ENCODE peak calls at places on chromosomes 6 and 20, in ten cellular contexts. One of them, this sample, is unnamed.
A peak's percentile ranks its signal among the peaks of the same experiment; 100 is the strongest.

GRCh38 chr20:37415118-37416085 is 69.5 kb downstream of the SRC start:
- DNase-seq in fibroblast of the aortic adventitia: no peak
- DNase-seq in lower leg skin: no peak
- DNase-seq in A549: no peak
- DNase-seq in esophagus squamous epithelium: no peak
- DNase-seq in foreskin fibroblast: no peak
- DNase-seq in choroid plexus epithelial cell: no peak
- DNase-seq in omental fat pad: no peak
- DNase-seq in pancreas: no peak
- DNase-seq in heart right ventricle: no peak
- DNase-seq in this sample: no peak

GRCh38 chr20:51734876-51735499 is 33.2 kb downstream of the ATP9A start:
- DNase-seq in fibroblast of the aortic adventitia: no peak
- DNase-seq in lower leg skin: no peak
- DNase-seq in A549: no peak
- DNase-seq in esophagus squamous epithelium: no peak
- DNase-seq in foreskin fibroblast: no peak
- DNase-seq in choroid plexus epithelial cell: no peak
- DNase-seq in omental fat pad: no peak
- DNase-seq in pancreas: no peak
- DNase-seq in heart right ventricle: no peak
- DNase-seq in this sample: no peak

GRCh38 chr6:32244946-32245398 is 21.1 kb upstream of the NOTCH4 start:
- DNase-seq in fibroblast of the aortic adventitia: peak; percentile 75
- DNase-seq in lower leg skin: peak; percentile 73
- DNase-seq in A549: peak; percentile 85
- DNase-seq in esophagus squamous epithelium: no peak
- DNase-seq in foreskin fibroblast: peak; percentile 90
- DNase-seq in choroid plexus epithelial cell: peak; percentile 84
- DNase-seq in omental fat pad: peak; percentile 66
- DNase-seq in pancreas: peak; percentile 74
- DNase-seq in heart right ventricle: peak; percentile 86
- DNase-seq in this sample: peak; percentile 81

GRCh38 chr6:166058064-166058739 is 109.4 kb downstream of the TBXT start:
- DNase-seq in fibroblast of the aortic adventitia: peak; percentile 82
- DNase-seq in lower leg skin: no peak
- DNase-seq in A549: no peak
- DNase-seq in esophagus squamous epithelium: no peak
- DNase-seq in foreskin fibroblast: peak; percentile 40
- DNase-seq in choroid plexus epithelial cell: peak; percentile 40
- DNase-seq in omental fat pad: peak; percentile 50
- DNase-seq in pancreas: no peak
- DNase-seq in heart right ventricle: no peak
- DNase-seq in this sample: no peak

GRCh38 chr6:155493694-155494143 is 38.1 kb upstream of the NOX3 start:
- DNase-seq in fibroblast of the aortic adventitia: peak; percentile 99
- DNase-seq in lower leg skin: peak; percentile 56
- DNase-seq in A549: peak; percentile 79
- DNase-seq in esophagus squamous epithelium: no peak
- DNase-seq in foreskin fibroblast: peak; percentile 97
- DNase-seq in choroid plexus epithelial cell: peak; percentile 100
- DNase-seq in omental fat pad: no peak
- DNase-seq in pancreas: no peak
- DNase-seq in heart right ventricle: no peak
- DNase-seq in this sample: peak; percentile 19

GRCh38 chr6:52336919-52337561 is 24.9 kb upstream of the PAQR8 start:
- DNase-seq in fibroblast of the aortic adventitia: no peak
- DNase-seq in lower leg skin: no peak
- DNase-seq in A549: no peak
- DNase-seq in esophagus squamous epithelium: no peak
- DNase-seq in foreskin fibroblast: no peak
- DNase-seq in choroid plexus epithelial cell: no peak
- DNase-seq in omental fat pad: no peak
- DNase-seq in pancreas: no peak
- DNase-seq in heart right ventricle: no peak
- DNase-seq in this sample: no peak

GRCh38 chr6:141288947-141289346 is 843.8 kb upstream of the GJE1 start:
- DNase-seq in fibroblast of the aortic adventitia: no peak
- DNase-seq in lower leg skin: no peak
- DNase-seq in A549: no peak
- DNase-seq in esophagus squamous epithelium: no peak
- DNase-seq in foreskin fibroblast: no peak
- DNase-seq in choroid plexus epithelial cell: no peak
- DNase-seq in omental fat pad: no peak
- DNase-seq in pancreas: peak; percentile 34
- DNase-seq in heart right ventricle: no peak
- DNase-seq in this sample: no peak

GRCh38 chr6:29071831-29072723 is 15.0 kb downstream of the OR2B3 start:
- DNase-seq in fibroblast of the aortic adventitia: peak; percentile 1
- DNase-seq in lower leg skin: no peak
- DNase-seq in A549: peak; percentile 36
- DNase-seq in esophagus squamous epithelium: no peak
- DNase-seq in foreskin fibroblast: no peak
- DNase-seq in choroid plexus epithelial cell: peak; percentile 58
- DNase-seq in omental fat pad: no peak
- DNase-seq in pancreas: no peak
- DNase-seq in heart right ventricle: no peak
- DNase-seq in this sample: peak; percentile 8

GRCh38 chr6:138494312-138494711 is 5.0 kb downstream of the NHSL1 start:
- DNase-seq in fibroblast of the aortic adventitia: no peak
- DNase-seq in lower leg skin: no peak
- DNase-seq in A549: no peak
- DNase-seq in esophagus squamous epithelium: no peak
- DNase-seq in foreskin fibroblast: no peak
- DNase-seq in choroid plexus epithelial cell: no peak
- DNase-seq in omental fat pad: no peak
- DNase-seq in pancreas: no peak
- DNase-seq in heart right ventricle: no peak
- DNase-seq in this sample: no peak

GRCh38 chr6:168420084-168420483 is 20.9 kb upstream of the SMOC2 start:
- DNase-seq in fibroblast of the aortic adventitia: no peak
- DNase-seq in lower leg skin: no peak
- DNase-seq in A549: no peak
- DNase-seq in esophagus squamous epithelium: no peak
- DNase-seq in foreskin fibroblast: no peak
- DNase-seq in choroid plexus epithelial cell: no peak
- DNase-seq in omental fat pad: no peak
- DNase-seq in pancreas: no peak
- DNase-seq in heart right ventricle: no peak
- DNase-seq in this sample: no peak

GRCh38 chr20:41609476-41609875 is 8.7 kb downstream of the CHD6 start:
- DNase-seq in fibroblast of the aortic adventitia: no peak
- DNase-seq in lower leg skin: no peak
- DNase-seq in A549: no peak
- DNase-seq in esophagus squamous epithelium: no peak
- DNase-seq in foreskin fibroblast: no peak
- DNase-seq in choroid plexus epithelial cell: no peak
- DNase-seq in omental fat pad: no peak
- DNase-seq in pancreas: no peak
- DNase-seq in heart right ventricle: no peak
- DNase-seq in this sample: no peak

GRCh38 chr20:34302723-34303528 is at the start of gene AHCY:
- DNase-seq in fibroblast of the aortic adventitia: peak; percentile 96
- DNase-seq in lower leg skin: peak; percentile 96
- DNase-seq in A549: peak; percentile 95
- DNase-seq in esophagus squamous epithelium: peak; percentile 84
- DNase-seq in foreskin fibroblast: peak; percentile 99
- DNase-seq in choroid plexus epithelial cell: peak; percentile 98
- DNase-seq in omental fat pad: peak; percentile 92
- DNase-seq in pancreas: peak; percentile 98
- DNase-seq in heart right ventricle: peak; percentile 95
- DNase-seq in this sample: peak; percentile 98

GRCh38 chr20:34301587-34302311 is 1.4 kb downstream of the AHCY start:
- DNase-seq in fibroblast of the aortic adventitia: no peak
- DNase-seq in lower leg skin: no peak
- DNase-seq in A549: no peak
- DNase-seq in esophagus squamous epithelium: no peak
- DNase-seq in foreskin fibroblast: no peak
- DNase-seq in choroid plexus epithelial cell: no peak
- DNase-seq in omental fat pad: no peak
- DNase-seq in pancreas: no peak
- DNase-seq in heart right ventricle: no peak
- DNase-seq in this sample: peak; percentile 10

GRCh38 chr20:34300809-34301586 is 2.2 kb downstream of the AHCY start:
- DNase-seq in fibroblast of the aortic adventitia: no peak
- DNase-seq in lower leg skin: no peak
- DNase-seq in A549: no peak
- DNase-seq in esophagus squamous epithelium: no peak
- DNase-seq in foreskin fibroblast: peak; percentile 37
- DNase-seq in choroid plexus epithelial cell: no peak
- DNase-seq in omental fat pad: no peak
- DNase-seq in pancreas: no peak
- DNase-seq in heart right ventricle: no peak
- DNase-seq in this sample: no peak

GRCh38 chr20:34299925-34300806 is 3.0 kb downstream of the AHCY start:
- DNase-seq in fibroblast of the aortic adventitia: no peak
- DNase-seq in lower leg skin: no peak
- DNase-seq in A549: no peak
- DNase-seq in esophagus squamous epithelium: no peak
- DNase-seq in foreskin fibroblast: peak; percentile 16
- DNase-seq in choroid plexus epithelial cell: peak; percentile 30
- DNase-seq in omental fat pad: no peak
- DNase-seq in pancreas: no peak
- DNase-seq in heart right ventricle: no peak
- DNase-seq in this sample: no peak

GRCh38 chr20:34302312-34302722 is 838 bp downstream of the AHCY start:
- DNase-seq in fibroblast of the aortic adventitia: peak; percentile 45
- DNase-seq in lower leg skin: no peak
- DNase-seq in A549: peak; percentile 33
- DNase-seq in esophagus squamous epithelium: no peak
- DNase-seq in foreskin fibroblast: peak; percentile 69
- DNase-seq in choroid plexus epithelial cell: peak; percentile 53
- DNase-seq in omental fat pad: no peak
- DNase-seq in pancreas: no peak
- DNase-seq in heart right ventricle: no peak
- DNase-seq in this sample: no peak
- TF ChIP-seq CTCF in fibroblast of the aortic adventitia: peak; percentile 16
- TF ChIP-seq CTCF in lower leg skin: no peak
- TF ChIP-seq CTCF in A549: no peak
- TF ChIP-seq CTCF in esophagus squamous epithelium: peak; percentile 18
- TF ChIP-seq CTCF in foreskin fibroblast: no peak
- TF ChIP-seq CTCF in choroid plexus epithelial cell: peak; percentile 7
- TF ChIP-seq CTCF in omental fat pad: no peak
- TF ChIP-seq CTCF in pancreas: no peak
- TF ChIP-seq CTCF in heart right ventricle: no peak
- TF ChIP-seq CTCF in this sample: peak; percentile 12

GRCh38 chr6:63882208-63882607 is 246.6 kb downstream of the PHF3 start:
- DNase-seq in fibroblast of the aortic adventitia: no peak
- DNase-seq in lower leg skin: no peak
- DNase-seq in A549: peak; percentile 12
- DNase-seq in esophagus squamous epithelium: no peak
- DNase-seq in foreskin fibroblast: no peak
- DNase-seq in choroid plexus epithelial cell: peak; percentile 23
- DNase-seq in omental fat pad: no peak
- DNase-seq in pancreas: no peak
- DNase-seq in heart right ventricle: no peak
- DNase-seq in this sample: no peak
- TF ChIP-seq CTCF in fibroblast of the aortic adventitia: peak; percentile 50
- TF ChIP-seq CTCF in lower leg skin: no peak
- TF ChIP-seq CTCF in A549: no peak
- TF ChIP-seq CTCF in esophagus squamous epithelium: no peak
- TF ChIP-seq CTCF in foreskin fibroblast: peak; percentile 21
- TF ChIP-seq CTCF in choroid plexus epithelial cell: peak; percentile 57
- TF ChIP-seq CTCF in omental fat pad: no peak
- TF ChIP-seq CTCF in pancreas: no peak
- TF ChIP-seq CTCF in heart right ventricle: no peak
- TF ChIP-seq CTCF in this sample: no peak

GRCh38 chr20:63743210-63743970 is 3.8 kb downstream of the SLC2A4RG start:
- DNase-seq in fibroblast of the aortic adventitia: no peak
- DNase-seq in lower leg skin: no peak
- DNase-seq in A549: no peak
- DNase-seq in esophagus squamous epithelium: no peak
- DNase-seq in foreskin fibroblast: no peak
- DNase-seq in choroid plexus epithelial cell: no peak
- DNase-seq in omental fat pad: no peak
- DNase-seq in pancreas: peak; percentile 70
- DNase-seq in heart right ventricle: no peak
- DNase-seq in this sample: no peak

GRCh38 chr20:63742381-63743024 is 2.9 kb downstream of the SLC2A4RG start:
- DNase-seq in fibroblast of the aortic adventitia: no peak
- DNase-seq in lower leg skin: no peak
- DNase-seq in A549: no peak
- DNase-seq in esophagus squamous epithelium: no peak
- DNase-seq in foreskin fibroblast: no peak
- DNase-seq in choroid plexus epithelial cell: no peak
- DNase-seq in omental fat pad: no peak
- DNase-seq in pancreas: peak; percentile 81
- DNase-seq in heart right ventricle: no peak
- DNase-seq in this sample: no peak

GRCh38 chr20:63744574-63745423 is 5.2 kb downstream of the SLC2A4RG start:
- DNase-seq in fibroblast of the aortic adventitia: no peak
- DNase-seq in lower leg skin: no peak
- DNase-seq in A549: no peak
- DNase-seq in esophagus squamous epithelium: no peak
- DNase-seq in foreskin fibroblast: no peak
- DNase-seq in choroid plexus epithelial cell: no peak
- DNase-seq in omental fat pad: no peak
- DNase-seq in pancreas: no peak
- DNase-seq in heart right ventricle: no peak
- DNase-seq in this sample: no peak

GRCh38 chr20:63745424-63745805 is 5.8 kb downstream of the SLC2A4RG start:
- DNase-seq in fibroblast of the aortic adventitia: no peak
- DNase-seq in lower leg skin: no peak
- DNase-seq in A549: no peak
- DNase-seq in esophagus squamous epithelium: no peak
- DNase-seq in foreskin fibroblast: no peak
- DNase-seq in choroid plexus epithelial cell: no peak
- DNase-seq in omental fat pad: no peak
- DNase-seq in pancreas: no peak
- DNase-seq in heart right ventricle: no peak
- DNase-seq in this sample: no peak

DNA sequence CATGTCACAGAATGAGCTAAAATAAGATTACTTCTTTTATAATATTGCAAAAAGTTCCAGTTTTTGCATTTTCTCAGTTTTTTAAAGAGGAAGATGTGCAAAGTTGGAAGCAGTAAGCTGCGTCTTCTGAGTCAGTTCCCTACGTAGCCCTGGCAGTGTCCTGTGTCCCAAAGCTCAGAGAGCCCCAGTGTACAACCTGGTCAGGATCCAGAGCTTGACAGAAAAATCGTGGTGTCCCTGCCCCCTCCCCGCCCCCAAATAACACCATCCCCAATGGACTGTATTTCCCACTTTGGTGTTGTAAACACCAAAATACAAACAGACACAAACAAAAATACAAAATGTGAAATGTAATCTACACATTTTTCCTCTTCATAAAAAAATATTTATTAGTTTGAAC is 4.6 kb downstream of the SLC2A4RG start:
- DNase-seq in fibroblast of the aortic adventitia: no peak
- DNase-seq in lower leg skin: no peak
- DNase-seq in A549: no peak
- DNase-seq in esophagus squamous epithelium: no peak
- DNase-seq in foreskin fibroblast: no peak
- DNase-seq in choroid plexus epithelial cell: no peak
- DNase-seq in omental fat pad: no peak
- DNase-seq in pancreas: no peak
- DNase-seq in heart right ventricle: no peak
- DNase-seq in this sample: no peak
- TF ChIP-seq CTCF in fibroblast of the aortic adventitia: no peak
- TF ChIP-seq CTCF in lower leg skin: no peak
- TF ChIP-seq CTCF in A549: no peak
- TF ChIP-seq CTCF in esophagus squamous epithelium: no peak
- TF ChIP-seq CTCF in foreskin fibroblast: no peak
- TF ChIP-seq CTCF in choroid plexus epithelial cell: no peak
- TF ChIP-seq CTCF in omental fat pad: no peak
- TF ChIP-seq CTCF in pancreas: no peak
- TF ChIP-seq CTCF in heart right ventricle: no peak
- TF ChIP-seq CTCF in this sample: no peak

GRCh38 chr6:157982580-157983438 is 1.1 kb downstream of the SYNJ2 start:
- DNase-seq in fibroblast of the aortic adventitia: peak; percentile 45
- DNase-seq in lower leg skin: no peak
- DNase-seq in A549: peak; percentile 54
- DNase-seq in esophagus squamous epithelium: no peak
- DNase-seq in foreskin fibroblast: peak; percentile 49
- DNase-seq in choroid plexus epithelial cell: peak; percentile 70
- DNase-seq in omental fat pad: no peak
- DNase-seq in pancreas: no peak
- DNase-seq in heart right ventricle: no peak
- DNase-seq in this sample: peak; percentile 48
- TF ChIP-seq CTCF in fibroblast of the aortic adventitia: peak; percentile 35
- TF ChIP-seq CTCF in lower leg skin: no peak
- TF ChIP-seq CTCF in A549: peak; percentile 32
- TF ChIP-seq CTCF in esophagus squamous epithelium: peak; percentile 43
- TF ChIP-seq CTCF in foreskin fibroblast: peak; percentile 42
- TF ChIP-seq CTCF in choroid plexus epithelial cell: peak; percentile 75
- TF ChIP-seq CTCF in omental fat pad: no peak
- TF ChIP-seq CTCF in pancreas: peak; percentile 15
- TF ChIP-seq CTCF in heart right ventricle: no peak
- TF ChIP-seq CTCF in this sample: peak; percentile 38